ENCODE peak calls at places on chromosomes 7 and 10, in four cellular contexts. One of them, this sample, is unnamed.

GRCh38 chr10:71218833-71219120 is 6.4 kb downstream of the UNC5B start:
- DNase-seq in GM12878: no peak
- DNase-seq in HepG2: no peak
- DNase-seq in A549: no peak
- DNase-seq in this sample: no peak

GRCh38 chr10:97494863-97495506 is 3.2 kb downstream of the MMS19 start:
- DNase-seq in GM12878: no peak
- DNase-seq in HepG2: no peak
- DNase-seq in A549: no peak
- DNase-seq in this sample: no peak

GRCh38 chr7:72015106-72015505 is 397.0 kb downstream of the CALN1 start:
- DNase-seq in GM12878: no peak
- DNase-seq in HepG2: no peak
- DNase-seq in A549: no peak
- DNase-seq in this sample: no peak

GRCh38 chr10:29619273-29619672 is 15.5 kb downstream of the SVIL start:
- DNase-seq in GM12878: no peak
- DNase-seq in HepG2: peak
- DNase-seq in A549: peak
- DNase-seq in this sample: no peak

GRCh38 chr7:54811016-54811924 is 52.3 kb upstream of the SEC61G start:
- DNase-seq in GM12878: no peak
- DNase-seq in HepG2: no peak
- DNase-seq in A549: no peak
- DNase-seq in this sample: no peak

GRCh38 chr7:71633571-71634008 is 501.6 kb downstream of the GALNT17 start:
- DNase-seq in GM12878: no peak
- DNase-seq in HepG2: peak
- DNase-seq in A549: peak
- DNase-seq in this sample: no peak

GRCh38 chr10:102461187-102462054 is 10.1 kb upstream of the C10orf95 start:
- DNase-seq in GM12878: peak
- DNase-seq in HepG2: peak
- DNase-seq in A549: peak
- DNase-seq in this sample: peak

GRCh38 chr10:78742730-78743615 is 325.8 kb upstream of the ZMIZ1 start:
- DNase-seq in GM12878: no peak
- DNase-seq in HepG2: peak
- DNase-seq in A549: no peak
- DNase-seq in this sample: no peak

GRCh38 chr10:11097686-11098085 is 80.0 kb downstream of the CELF2 start:
- DNase-seq in GM12878: peak
- DNase-seq in HepG2: no peak
- DNase-seq in A549: no peak
- DNase-seq in this sample: no peak

GRCh38 chr10:51377932-51378206 is 303.6 kb downstream of the PRKG1 start:
- DNase-seq in GM12878: no peak
- DNase-seq in HepG2: no peak
- DNase-seq in A549: no peak
- DNase-seq in this sample: no peak

GRCh38 chr7:134613623-134614347 is 32.9 kb upstream of the BPGM start:
- DNase-seq in GM12878: no peak
- DNase-seq in HepG2: no peak
- DNase-seq in A549: peak
- DNase-seq in this sample: no peak

GRCh38 chr10:103512591-103513382 is 19.3 kb downstream of the NEURL1 start:
- DNase-seq in GM12878: no peak
- DNase-seq in HepG2: peak
- DNase-seq in A549: no peak
- DNase-seq in this sample: no peak

GRCh38 chr7:17485368-17485767 is 186.9 kb downstream of the AHR start:
- DNase-seq in GM12878: no peak
- DNase-seq in HepG2: no peak
- DNase-seq in A549: no peak
- DNase-seq in this sample: no peak

GRCh38 chr7:33933611-33934281 is 28.4 kb downstream of the BMPER start:
- DNase-seq in GM12878: no peak
- DNase-seq in HepG2: no peak
- DNase-seq in A549: peak
- DNase-seq in this sample: no peak

GRCh38 chr7:42314696-42315095 is 77.7 kb upstream of the GLI3 start:
- DNase-seq in GM12878: no peak
- DNase-seq in HepG2: no peak
- DNase-seq in A549: no peak
- DNase-seq in this sample: no peak

GRCh38 chr10:6221971-6222751 is 19.4 kb downstream of the PFKFB3 start:
- DNase-seq in GM12878: no peak
- DNase-seq in HepG2: peak
- DNase-seq in A549: no peak
- DNase-seq in this sample: no peak

GRCh38 chr7:44693641-44694313 is 54.9 kb upstream of the ZMIZ2 start:
- DNase-seq in GM12878: no peak
- DNase-seq in HepG2: no peak
- DNase-seq in A549: no peak
- DNase-seq in this sample: no peak

GRCh38 chr10:12538596-12538995 is 189.2 kb downstream of the CAMK1D start:
- DNase-seq in GM12878: no peak
- DNase-seq in HepG2: no peak
- DNase-seq in A549: no peak
- DNase-seq in this sample: no peak

GRCh38 chr10:50600831-50601466 is 22.8 kb downstream of the SGMS1 start:
- DNase-seq in GM12878: no peak
- DNase-seq in HepG2: no peak
- DNase-seq in A549: peak
- DNase-seq in this sample: no peak

GRCh38 chr7:39360766-39361165 is 205.4 kb upstream of the YAE1 start:
- DNase-seq in GM12878: no peak
- DNase-seq in HepG2: no peak
- DNase-seq in A549: no peak
- DNase-seq in this sample: no peak

GRCh38 chr7:44891372-44891771 is 6.0 kb upstream of the PURB start:
- DNase-seq in GM12878: no peak
- DNase-seq in HepG2: no peak
- DNase-seq in A549: no peak
- DNase-seq in this sample: no peak

GRCh38 chr10:97714401-97715258 is 1.1 kb downstream of the MARVELD1 start:
- DNase-seq in GM12878: no peak
- DNase-seq in HepG2: no peak
- DNase-seq in A549: peak
- DNase-seq in this sample: peak

GRCh38 chr10:84987039-84987438 is 658.6 kb downstream of the CCSER2 start:
- DNase-seq in GM12878: no peak
- DNase-seq in HepG2: no peak
- DNase-seq in A549: no peak
- DNase-seq in this sample: no peak

GRCh38 chr10:125067764-125068163 is 92.6 kb downstream of the CTBP2 start:
- DNase-seq in GM12878: no peak
- DNase-seq in HepG2: no peak
- DNase-seq in A549: no peak
- DNase-seq in this sample: no peak

GRCh38 chr10:125062244-125063208 is 97.8 kb downstream of the CTBP2 start:
- DNase-seq in GM12878: no peak
- DNase-seq in HepG2: no peak
- DNase-seq in A549: no peak
- DNase-seq in this sample: no peak

GRCh38 chr10:125063256-125063945 is 97.0 kb downstream of the CTBP2 start:
- DNase-seq in GM12878: no peak
- DNase-seq in HepG2: no peak
- DNase-seq in A549: no peak
- DNase-seq in this sample: no peak

GRCh38 chr10:125066704-125067447 is 93.5 kb downstream of the CTBP2 start:
- DNase-seq in GM12878: no peak
- DNase-seq in HepG2: no peak
- DNase-seq in A549: no peak
- DNase-seq in this sample: no peak

GRCh38 chr10:125064681-125065492 is 95.5 kb downstream of the CTBP2 start:
- DNase-seq in GM12878: peak
- DNase-seq in HepG2: no peak
- DNase-seq in A549: no peak
- DNase-seq in this sample: no peak
- TF ChIP-seq SMC3 in GM12878: no peak
- TF ChIP-seq SMC3 in HepG2: no peak
- TF ChIP-seq SMC3 in A549: no peak
- TF ChIP-seq SMC3 in this sample: no peak

DNA sequence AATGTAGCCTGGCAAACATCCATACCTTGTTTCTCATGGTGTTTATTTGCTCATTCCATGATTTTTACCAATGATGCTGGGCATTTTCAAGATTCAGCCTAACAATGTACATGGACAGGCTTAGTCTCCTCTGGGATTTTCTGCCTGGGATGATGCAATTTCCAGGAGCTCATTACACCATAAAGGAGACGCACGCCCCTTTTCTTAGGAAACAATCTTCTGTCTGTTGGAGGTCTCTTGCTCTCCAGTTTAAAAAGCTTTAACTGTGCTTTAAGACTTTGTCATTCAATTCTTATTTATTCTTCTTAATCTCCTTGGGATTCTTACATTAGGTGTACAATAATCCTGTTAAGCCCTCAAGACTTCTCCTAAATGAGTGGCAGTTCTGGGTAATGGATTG is 150.3 kb upstream of the NRP1 start:
- DNase-seq in GM12878: no peak
- DNase-seq in HepG2: no peak
- DNase-seq in A549: peak
- DNase-seq in this sample: no peak
- TF ChIP-seq CEBPB in GM12878: no peak
- TF ChIP-seq CEBPB in HepG2: peak
- TF ChIP-seq CEBPB in A549: peak
- TF ChIP-seq CEBPB in this sample: no peak

GRCh38 chr10:3404381-3404780 is 231.8 kb upstream of the PITRM1 start:
- DNase-seq in GM12878: no peak
- DNase-seq in HepG2: no peak
- DNase-seq in A549: no peak
- DNase-seq in this sample: no peak

GRCh38 chr10:3408603-3409365 is 236.2 kb upstream of the PITRM1 start:
- DNase-seq in GM12878: no peak
- DNase-seq in HepG2: no peak
- DNase-seq in A549: no peak
- DNase-seq in this sample: no peak

GRCh38 chr10:3409928-3410327 is 237.3 kb upstream of the PITRM1 start:
- DNase-seq in GM12878: no peak
- DNase-seq in HepG2: no peak
- DNase-seq in A549: no peak
- DNase-seq in this sample: no peak

GRCh38 chr10:3406556-3406955 is 234.0 kb upstream of the PITRM1 start:
- DNase-seq in GM12878: no peak
- DNase-seq in HepG2: no peak
- DNase-seq in A549: no peak
- DNase-seq in this sample: no peak

DNA sequence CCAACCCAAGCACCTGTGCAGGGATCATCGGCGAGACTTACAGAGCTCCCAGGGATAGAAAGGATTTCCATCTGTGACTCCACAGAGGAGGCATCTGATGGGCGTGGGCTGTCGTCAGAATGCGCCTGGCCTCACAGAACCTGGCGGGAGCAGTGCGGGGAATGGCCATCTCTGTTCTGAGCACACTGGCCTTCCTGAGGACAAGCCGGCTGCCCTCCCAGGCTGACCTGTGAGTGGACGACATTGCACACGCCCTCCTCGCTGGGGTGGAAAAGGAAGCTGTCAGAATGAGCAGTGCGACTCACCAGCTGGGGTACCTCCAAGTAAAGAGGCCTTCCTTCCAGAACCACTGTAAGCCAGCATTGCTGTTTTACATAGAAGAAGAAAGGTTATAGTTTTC is 234.6 kb upstream of the PITRM1 start:
- DNase-seq in GM12878: no peak
- DNase-seq in HepG2: no peak
- DNase-seq in A549: no peak
- DNase-seq in this sample: no peak
- TF ChIP-seq CHD2 in GM12878: no peak
- TF ChIP-seq CHD2 in HepG2: no peak
- TF ChIP-seq CHD2 in A549: no peak
- TF ChIP-seq CHD2 in this sample: no peak

DNA sequence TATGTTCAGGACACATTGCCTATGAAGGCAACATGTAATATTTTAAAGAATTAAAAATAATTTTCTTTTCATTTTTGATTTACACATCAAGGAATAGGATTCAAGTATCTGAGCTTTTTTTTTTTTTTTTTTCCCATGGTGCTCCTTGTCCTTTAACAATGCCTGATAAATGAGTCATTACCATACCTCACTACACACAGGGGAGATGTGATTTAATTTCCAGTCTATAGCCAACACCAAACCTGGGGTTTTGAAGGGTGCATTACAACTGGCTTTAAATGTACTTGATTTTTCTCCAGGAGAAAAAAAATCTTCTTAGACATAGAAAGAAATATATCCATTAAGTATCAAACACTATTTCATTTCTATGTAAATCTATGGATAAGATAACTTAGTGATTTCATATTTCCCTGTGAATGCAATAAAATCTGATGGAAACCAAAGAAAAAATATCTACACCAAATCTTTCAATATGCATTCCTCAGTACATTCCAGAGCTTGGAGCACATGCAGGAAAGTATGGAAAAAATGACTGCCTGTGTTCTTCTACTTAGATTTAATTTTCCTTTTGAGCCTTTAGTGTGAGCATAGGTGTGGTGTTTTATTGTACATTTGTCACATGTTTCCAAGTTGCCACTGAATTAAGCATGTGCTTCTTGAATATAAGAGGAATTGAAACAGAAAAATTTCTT is 204.8 kb upstream of the MEOX2 start:
- DNase-seq in GM12878: no peak
- DNase-seq in HepG2: no peak
- DNase-seq in A549: no peak
- DNase-seq in this sample: no peak
- TF ChIP-seq SMC3 in GM12878: no peak
- TF ChIP-seq SMC3 in HepG2: no peak
- TF ChIP-seq SMC3 in A549: no peak
- TF ChIP-seq SMC3 in this sample: no peak

DNA sequence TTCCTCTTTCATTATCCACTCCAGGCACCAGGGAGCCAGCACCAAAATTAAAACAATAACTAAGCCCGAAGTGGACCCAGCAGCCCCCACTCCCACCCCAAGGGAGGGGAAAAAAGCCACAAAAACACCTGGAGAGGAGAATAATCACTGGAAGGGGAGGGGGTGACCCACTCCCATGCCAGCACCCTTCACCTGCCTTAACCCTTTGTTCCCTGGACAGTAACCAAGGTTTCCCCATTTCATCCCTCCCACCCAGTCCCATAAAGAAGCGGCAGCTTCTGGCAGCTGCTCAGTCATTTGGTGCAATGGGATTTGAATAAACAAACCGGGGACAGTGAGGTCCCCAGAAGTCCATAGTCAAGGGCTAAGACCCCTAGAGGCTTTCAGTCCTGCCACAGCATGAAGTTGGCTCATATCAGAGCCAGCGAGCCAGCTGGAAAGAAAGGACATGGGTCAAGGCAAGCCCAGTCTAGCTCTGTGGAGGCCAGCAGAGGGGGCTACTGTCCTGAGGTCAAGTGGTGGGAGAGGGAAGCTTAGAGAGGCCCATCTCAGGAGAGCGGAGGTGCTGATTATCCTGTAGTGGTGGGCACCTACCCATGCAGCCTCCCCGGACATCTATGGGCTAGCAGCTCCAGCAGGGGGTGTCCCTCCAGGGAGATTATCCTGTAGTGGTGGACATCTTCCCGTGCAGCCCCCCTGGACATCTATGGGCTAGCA is 58.8 kb upstream of the LBX1 start:
- DNase-seq in GM12878: no peak
- DNase-seq in HepG2: peak
- DNase-seq in A549: peak
- DNase-seq in this sample: peak
- TF ChIP-seq CEBPB in GM12878: no peak
- TF ChIP-seq CEBPB in HepG2: no peak
- TF ChIP-seq CEBPB in A549: no peak
- TF ChIP-seq CEBPB in this sample: no peak